ENCODE peak calls at places on chromosomes 16 and 17, in four cellular contexts. J is heart left ventricle, F is tibial nerve, L is ovary. V is an unnamed sample.

GRCh38 chr16:11350531-11351335 is 5.5 kb downstream of the RMI2 start:
- DNase-seq in L (no peak), F (no peak), J (peak; percentile 18), V (no peak)

GRCh38 chr17:7610641-7611040 is 4.1 kb downstream of the FXR2 start:
- DNase-seq in F (no peak), L (no peak), J (no peak), V (no peak)

GRCh38 chr16:64507240-64508024 is 614.4 kb downstream of the CDH11 start:
- DNase-seq in L (no peak), F (no peak), J (no peak), V (no peak)

GRCh38 chr17:40480501-40481003 is 20.9 kb downstream of the TNS4 start:
- DNase-seq in F (no peak), L (peak; percentile 36), J (no peak), V (no peak)

GRCh38 chr16:24430937-24431760 is 108.2 kb upstream of the RBBP6 start:
- DNase-seq in J (no peak), L (no peak), F (no peak), V (no peak)

GRCh38 chr16:14232106-14232890 is 161.2 kb downstream of the MRTFB start:
- DNase-seq in F (no peak), J (no peak), L (no peak), V (no peak)

GRCh38 chr17:64315032-64315490 is 52.0 kb upstream of the TEX2 start:
- DNase-seq in J (peak; percentile 93), F (peak; percentile 92), L (peak; percentile 91), V (peak; percentile 64)

GRCh38 chr16:2473999-2474876 is 689 bp upstream of the TBC1D24 start:
- DNase-seq in L (peak; percentile 52), F (no peak), J (peak; percentile 81), V (no peak)

GRCh38 chr17:44381810-44382209 is 7.6 kb downstream of the ITGA2B start:
- DNase-seq in L (no peak), J (no peak), F (no peak), V (no peak)

GRCh38 chr17:9829343-9829742 is 3.6 kb downstream of the GLP2R start:
- DNase-seq in L (no peak), J (no peak), F (no peak), V (no peak)

GRCh38 chr17:42358434-42358833 is 29.8 kb downstream of the STAT3 start:
- DNase-seq in F (no peak), L (no peak), J (no peak), V (no peak)

GRCh38 chr17:29918922-29919856 is 10.8 kb downstream of the SSH2 start:
- DNase-seq in L (no peak), J (no peak), F (no peak), V (no peak)

GRCh38 chr17:34584805-34585416 is 5.5 kb downstream of the TMEM132E start:
- DNase-seq in L (no peak), J (no peak), F (no peak), V (no peak)

GRCh38 chr16:83031524-83031923 is 404.8 kb downstream of the CDH13 start:
- DNase-seq in L (no peak), F (no peak), J (no peak), V (no peak)

GRCh38 chr17:4230142-4230541 is 33.6 kb downstream of the ANKFY1 start:
- DNase-seq in F (peak; percentile 15), L (peak; percentile 38), J (no peak), V (peak; percentile 77)

GRCh38 chr16:65126845-65127624 is 5.2 kb upstream of the CDH11 start:
- DNase-seq in L (no peak), F (no peak), J (no peak), V (no peak)

GRCh38 chr16:2813661-2814288 is 3.3 kb upstream of the PRSS21 start:
- DNase-seq in J (no peak), F (no peak), L (no peak), V (no peak)

GRCh38 chr17:32516450-32516849 is 29.7 kb downstream of the CDK5R1 start:
- DNase-seq in J (no peak), F (no peak), L (no peak), V (no peak)

GRCh38 chr17:80051681-80052080 is 15.2 kb downstream of the CCDC40 start:
- DNase-seq in F (no peak), J (no peak), L (peak; percentile 13), V (no peak)

GRCh38 chr17:17801800-17802481 is 34.8 kb downstream of the SREBF1 start:
- DNase-seq in F (no peak), J (no peak), L (no peak), V (no peak)

GRCh38 chr17:46090871-46091270 is 91.8 kb downstream of the STH start:
- DNase-seq in J (no peak), L (no peak), F (no peak), V (no peak)

GRCh38 chr17:37888881-37889280 is 35.3 kb upstream of the TBC1D3K start:
- DNase-seq in J (no peak), F (no peak), L (no peak), V (no peak)

GRCh38 chr16:5432166-5432565 is 334.6 kb upstream of the EEF2KMT start:
- DNase-seq in L (no peak), F (no peak), J (no peak), V (no peak)

GRCh38 chr17:58756246-58757161 is 850 bp downstream of the PPM1E start:
- DNase-seq in J (peak; percentile 64), L (peak; percentile 17), F (no peak), V (no peak)

GRCh38 chr16:2005646-2006045 is 4.0 kb downstream of the ZNF598 start:
- DNase-seq in L (peak; percentile 31), F (no peak), J (no peak), V (no peak)

GRCh38 chr17:61849674-61850073 is 13.7 kb downstream of the BRIP1 start:
- DNase-seq in F (no peak), J (no peak), L (no peak), V (no peak)

GRCh38 chr17:51955245-51955644 is 203.3 kb downstream of the CA10 start:
- DNase-seq in L (no peak), F (no peak), J (no peak), V (no peak)

GRCh38 chr17:75720656-75721462 is at the start of gene ITGB4:
- DNase-seq in F (peak; percentile 50), J (no peak), L (peak; percentile 44), V (no peak)

GRCh38 chr17:5419959-5420653 is at the start of gene RPAIN:
- DNase-seq in L (peak; percentile 85), F (peak; percentile 76), J (peak; percentile 92), V (peak; percentile 86)

GRCh38 chr16:29662729-29663019 is 373 bp upstream of the SPN start:
- DNase-seq in F (no peak), L (no peak), J (no peak), V (no peak)

GRCh38 chr17:2023692-2024571 is 1.2 kb downstream of the RTN4RL1 start:
- DNase-seq in J (no peak), F (peak; percentile 69), L (peak; percentile 56), V (no peak)

GRCh38 chr17:78577296-78577695 is at the start of gene DNAH17:
- DNase-seq in F (no peak), J (no peak), L (no peak), V (no peak)

GRCh38 chr17:82287849-82288601 is 14.5 kb upstream of the CSNK1D start:
- DNase-seq in F (no peak), L (peak; percentile 77), J (peak; percentile 87), V (peak; percentile 55)

GRCh38 chr16:11099672-11100195 is 155.4 kb downstream of the CLEC16A start:
- DNase-seq in J (no peak), F (no peak), L (no peak), V (no peak)

GRCh38 chr17:80036715-80037477 is 454 bp downstream of the CCDC40 start:
- DNase-seq in J (no peak), L (no peak), F (no peak), V (peak; percentile 25)

GRCh38 chr16:86714166-86714565 is 135.8 kb downstream of the FOXL1 start:
- DNase-seq in L (no peak), J (no peak), F (no peak), V (no peak)
- H3K27me3 ChIP-seq in L (no peaks in the 10 kb centered on the region), J (peaks cover 3% of the 10 kb centered on the region), F (peaks cover 20% of the 10 kb centered on the region), V (no peaks in the 10 kb centered on the region)

DNA sequence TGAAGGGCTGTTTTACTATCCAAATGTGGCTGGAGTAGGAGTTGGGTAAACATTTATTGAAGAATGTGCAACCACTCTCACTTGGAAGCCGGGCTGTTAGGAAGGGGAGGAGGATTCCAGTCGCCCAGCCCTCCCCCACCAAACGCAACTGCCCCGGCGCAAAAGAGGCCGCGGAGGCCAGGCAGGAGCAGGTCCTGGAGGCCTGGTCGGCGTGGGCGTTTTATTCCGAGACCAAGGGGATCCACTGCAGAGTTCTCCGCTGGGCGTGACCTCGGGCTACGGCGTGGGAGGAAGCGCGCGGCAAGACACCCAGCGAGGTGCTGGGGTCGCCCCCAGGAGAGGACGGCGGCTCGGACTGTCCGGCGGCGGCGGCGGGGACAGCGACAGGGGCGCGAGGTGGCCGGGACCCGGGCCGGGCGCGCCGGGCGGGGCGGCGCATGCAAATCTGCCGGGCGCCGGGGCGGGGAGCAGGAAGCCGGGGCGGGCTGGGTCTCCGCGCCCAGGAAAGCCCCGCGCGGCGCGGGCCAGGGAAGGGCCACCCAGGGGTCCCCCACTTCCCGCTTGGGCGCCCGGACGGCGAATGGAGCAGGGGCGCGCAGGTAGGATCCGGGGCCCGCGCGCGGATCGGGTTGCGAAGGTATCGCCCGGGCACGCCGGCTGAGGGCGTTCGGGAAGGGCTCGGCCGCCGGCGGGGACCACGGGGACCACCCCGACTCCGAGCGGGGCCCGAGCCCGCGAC is at the start of gene IL4R:
- DNase-seq in J (peak; percentile 89), L (peak; percentile 72), F (peak; percentile 33), V (peak; percentile 32)
- TF ChIP-seq POLR2A in J (no peak), L (no peak), F (peak; percentile 24), V (peak; percentile 53)

DNA sequence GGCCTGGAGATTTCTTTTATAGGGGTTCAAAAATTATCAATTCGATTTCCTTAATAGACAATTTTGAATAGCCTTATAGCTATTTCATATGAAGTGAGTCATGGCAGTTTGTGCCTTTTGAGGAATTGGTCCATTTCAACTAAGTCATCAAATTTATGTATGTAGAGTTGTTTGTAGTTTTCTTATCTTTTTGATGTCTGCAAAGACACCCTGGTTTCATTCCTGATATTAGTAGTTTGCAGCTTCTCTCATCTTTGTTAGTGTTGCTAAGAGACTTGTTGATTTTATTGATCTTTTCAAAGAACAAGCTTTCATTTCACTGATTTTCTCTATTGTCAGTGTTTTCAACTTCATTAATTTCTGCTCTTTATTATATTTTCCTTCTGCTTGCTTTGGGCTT is 44.2 kb downstream of the N4BP1 start:
- DNase-seq in F (no peak), J (no peak), L (no peak), V (no peak)
- H3K27me3 ChIP-seq in F (no peaks in the 10 kb centered on the region), J (no peaks in the 10 kb centered on the region), L (no peaks in the 10 kb centered on the region), V (no peaks in the 10 kb centered on the region)

GRCh38 chr17:28500712-28501379 is 5.3 kb upstream of the FOXN1 start:
- DNase-seq in F (no peak), J (peak; percentile 27), L (no peak), V (no peak)
- TF ChIP-seq POLR2A in F (no peak), J (no peak), L (no peak), V (no peak)

DNA sequence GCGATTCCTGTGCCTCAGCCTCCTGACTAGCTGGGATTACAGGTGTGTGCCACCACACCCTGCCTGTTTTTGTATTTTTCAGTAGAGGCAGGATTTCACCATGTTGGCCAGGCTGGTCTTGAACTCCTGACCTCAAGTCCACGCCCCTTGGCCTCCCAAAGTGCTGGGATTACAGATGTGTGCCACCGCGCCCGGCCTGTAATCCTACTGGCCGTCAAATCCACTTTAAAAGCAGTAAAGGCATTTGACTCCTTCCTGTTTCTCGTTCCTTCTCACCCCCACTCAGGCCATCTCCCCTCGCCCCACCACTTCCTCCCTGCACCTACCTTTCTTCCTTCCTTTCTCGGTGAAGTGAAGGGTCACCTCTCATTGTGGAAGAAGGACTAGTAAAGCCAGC is 69.4 kb upstream of the CREBBP start:
- DNase-seq in J (no peak), F (no peak), L (no peak), V (no peak)
- H3K27me3 ChIP-seq in J (no peaks in the 10 kb centered on the region), F (no peaks in the 10 kb centered on the region), L (no peaks in the 10 kb centered on the region), V (no peaks in the 10 kb centered on the region)

V was measured in gastrocnemius medialis.